ENCODE peak calls at places on chromosome 7, in seven cellular contexts. D is HCT116, A is HEK293T, K is WTC11, U is GM12878, O is K562, S is H1. H is an unnamed sample.

GRCh38 chr7:121080257-121080912 is 91.9 kb downstream of the CPED1 start:
- DNase-seq in D (no peak), A (no peak), K (no peak), U (no peak), O (no peak), S (no peak), H (no peak)

GRCh38 chr7:105130048-105130447 is 116.0 kb downstream of the KMT2E start:
- DNase-seq in D (no peak), A (no peak), K (no peak), U (no peak), O (no peak), S (no peak), H (no peak)

GRCh38 chr7:35508623-35509400 is 186.1 kb downstream of the HERPUD2 start:
- DNase-seq in D (no peak), A (no peak), K (no peak), U (no peak), O (no peak), S (no peak), H (no peak)

GRCh38 chr7:495761-496321 is 23.8 kb downstream of the PDGFA start:
- DNase-seq in D (no peak), A (no peak), K (no peak), U (no peak), O (no peak), S (no peak), H (no peak)

GRCh38 chr7:13031481-13031880 is 344.0 kb downstream of the ARL4A start:
- DNase-seq in D (no peak), A (no peak), K (no peak), U (no peak), O (no peak), S (no peak), H (peak)

GRCh38 chr7:22411977-22412693 is 55.2 kb upstream of the RAPGEF5 start:
- DNase-seq in D (no peak), A (no peak), K (no peak), U (no peak), O (no peak), S (no peak), H (no peak)

GRCh38 chr7:11716185-11716584 is 115.8 kb downstream of the THSD7A start:
- DNase-seq in D (peak), A (no peak), K (no peak), U (no peak), O (no peak), S (no peak), H (no peak)

GRCh38 chr7:44769381-44770209 is 20.9 kb downstream of the ZMIZ2 start:
- DNase-seq in D (no peak), A (no peak), K (no peak), U (peak), O (no peak), S (no peak), H (no peak)

GRCh38 chr7:39321245-39321644 is 245.0 kb upstream of the YAE1 start:
- DNase-seq in D (no peak), A (no peak), K (no peak), U (no peak), O (no peak), S (no peak), H (no peak)

GRCh38 chr7:40244226-40244625 is 109.4 kb downstream of the SUGCT start:
- DNase-seq in D (no peak), A (no peak), K (no peak), U (no peak), O (no peak), S (no peak), H (no peak)

GRCh38 chr7:151940048-151940845 is 16.0 kb upstream of the GALNTL5 start:
- DNase-seq in D (no peak), A (no peak), K (no peak), U (no peak), O (no peak), S (no peak), H (no peak)

GRCh38 chr7:138864667-138865066 is 66.7 kb upstream of the ATP6V0A4 start:
- DNase-seq in D (no peak), A (no peak), K (no peak), U (no peak), O (no peak), S (no peak), H (no peak)

GRCh38 chr7:150317748-150318444 is 5.3 kb upstream of the LRRC61 start:
- DNase-seq in D (no peak), A (no peak), K (no peak), U (no peak), O (peak), S (no peak), H (no peak)

GRCh38 chr7:104328970-104329825 is 795 bp downstream of the LHFPL3 start:
- DNase-seq in D (no peak), A (peak), K (peak), U (no peak), O (no peak), S (no peak), H (no peak)

GRCh38 chr7:122304996-122305421 is 459 bp upstream of the FEZF1 start:
- DNase-seq in D (no peak), A (no peak), K (peak), U (no peak), O (no peak), S (no peak), H (no peak)

GRCh38 chr7:70574970-70575799 is 556.8 kb upstream of the GALNT17 start:
- DNase-seq in D (no peak), A (peak), K (no peak), U (no peak), O (no peak), S (no peak), H (no peak)

GRCh38 chr7:96045919-96046318 is 273.6 kb downstream of the DYNC1I1 start:
- DNase-seq in D (no peak), A (no peak), K (no peak), U (no peak), O (no peak), S (no peak), H (no peak)

GRCh38 chr7:102055181-102055976 is 231.3 kb upstream of the SH2B2 start:
- DNase-seq in D (no peak), A (no peak), K (no peak), U (no peak), O (no peak), S (no peak), H (no peak)

GRCh38 chr7:65304175-65304574 is 69.5 kb upstream of the ZNF92 start:
- DNase-seq in D (no peak), A (no peak), K (no peak), U (no peak), O (no peak), S (no peak), H (no peak)

GRCh38 chr7:132933076-132933466 is 148.8 kb downstream of the CHCHD3 start:
- DNase-seq in D (no peak), A (no peak), K (no peak), U (no peak), O (no peak), S (no peak), H (no peak)

GRCh38 chr7:2024227-2024918 is 208.4 kb downstream of the MAD1L1 start:
- DNase-seq in D (no peak), A (no peak), K (no peak), U (no peak), O (no peak), S (no peak), H (peak)

GRCh38 chr7:44289341-44290249 is 35.8 kb downstream of the CAMK2B start:
- DNase-seq in D (no peak), A (no peak), K (peak), U (no peak), O (no peak), S (no peak), H (no peak)

GRCh38 chr7:55060690-55061414 is 42.0 kb downstream of the EGFR start:
- DNase-seq in D (no peak), A (no peak), K (no peak), U (no peak), O (no peak), S (no peak), H (no peak)

GRCh38 chr7:30321992-30322637 is 37.7 kb downstream of the ZNRF2 start:
- DNase-seq in D (no peak), A (no peak), K (no peak), U (peak), O (no peak), S (no peak), H (no peak)

GRCh38 chr7:125122225-125122624 is 192.6 kb upstream of the POT1 start:
- DNase-seq in D (no peak), A (no peak), K (no peak), U (no peak), O (no peak), S (no peak), H (no peak)

GRCh38 chr7:79452032-79452494 is 1.4 kb downstream of the MAGI2 start:
- DNase-seq in D (no peak), A (peak), K (peak), U (no peak), O (no peak), S (peak), H (peak)

GRCh38 chr7:118184392-118184899 is 482 bp downstream of the LSM8 start:
- DNase-seq in D (no peak), A (no peak), K (no peak), U (no peak), O (no peak), S (no peak), H (no peak)

GRCh38 chr7:108468246-108468645 is 12.0 kb upstream of the NRCAM start:
- DNase-seq in D (no peak), A (no peak), K (no peak), U (no peak), O (no peak), S (no peak), H (no peak)

GRCh38 chr7:127391591-127392181 is 822 bp downstream of the ZNF800 start:
- DNase-seq in D (no peak), A (peak), K (peak), U (no peak), O (no peak), S (no peak), H (no peak)

GRCh38 chr7:157667261-157667660 is 330.5 kb downstream of the DNAJB6 start:
- DNase-seq in D (no peak), A (no peak), K (no peak), U (no peak), O (no peak), S (no peak), H (no peak)

GRCh38 chr7:142938611-142939010 is 673 bp upstream of the LLCFC1 start:
- DNase-seq in D (no peak), A (no peak), K (no peak), U (no peak), O (no peak), S (no peak), H (no peak)

GRCh38 chr7:82005056-82005455 is 235.2 kb upstream of the HGF start:
- DNase-seq in D (no peak), A (no peak), K (no peak), U (no peak), O (no peak), S (no peak), H (no peak)

GRCh38 chr7:82010416-82010815 is 240.6 kb upstream of the HGF start:
- DNase-seq in D (no peak), A (no peak), K (no peak), U (no peak), O (no peak), S (no peak), H (no peak)

GRCh38 chr7:82012453-82012852 is 242.6 kb upstream of the HGF start:
- DNase-seq in D (no peak), A (no peak), K (no peak), U (no peak), O (no peak), S (no peak), H (no peak)

GRCh38 chr7:82007315-82007714 is 237.5 kb upstream of the HGF start:
- DNase-seq in D (no peak), A (no peak), K (no peak), U (no peak), O (no peak), S (no peak), H (no peak)
- TF ChIP-seq SP1 in D (no peak), A (no peak), K (no peak), U (no peak), O (no peak), S (no peak), H (no peak)

DNA sequence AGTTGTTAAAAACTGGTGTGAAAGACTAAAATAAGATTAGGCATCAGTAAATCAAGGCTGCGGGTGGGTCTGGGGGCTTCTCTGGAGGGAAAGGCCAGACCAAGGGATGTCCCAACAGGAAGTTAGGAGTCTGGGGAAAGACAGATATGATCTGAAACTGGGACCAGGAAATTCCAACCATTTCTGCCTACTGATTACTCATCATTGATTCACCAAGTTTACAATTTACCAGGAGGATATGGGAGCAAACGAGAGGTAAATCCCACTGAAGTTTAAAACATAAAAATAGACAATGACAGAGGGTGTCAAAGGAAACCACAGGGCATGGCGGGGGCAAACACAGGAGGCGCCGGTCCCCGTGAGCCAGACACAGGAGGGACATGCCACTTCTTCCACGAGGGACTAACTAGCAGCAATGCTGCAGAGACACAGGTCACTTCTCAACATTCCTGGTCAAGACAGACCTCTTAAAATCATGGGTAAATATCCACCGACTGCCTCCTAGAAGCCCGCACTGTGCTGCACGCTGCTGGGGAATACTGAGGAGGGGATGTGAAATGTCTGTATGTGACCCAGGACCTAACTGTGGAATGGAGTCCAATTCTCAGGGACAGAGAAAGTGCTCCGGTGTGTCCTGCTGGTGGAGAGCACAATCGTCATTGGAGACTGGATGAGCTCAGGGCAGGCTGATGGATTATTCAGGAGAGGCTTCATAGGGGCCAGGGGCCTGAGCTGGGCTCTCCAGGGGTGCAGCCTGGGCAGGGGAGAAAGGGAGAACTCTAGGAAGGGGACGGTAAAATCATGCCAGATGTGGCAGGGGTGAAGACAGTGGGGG is 153.4 kb upstream of the KLF14 start:
- DNase-seq in D (peak), A (no peak), K (no peak), U (no peak), O (no peak), S (no peak), H (peak)
- TF ChIP-seq SP1 in D (no peak), A (no peak), K (no peak), U (no peak), O (no peak), S (no peak), H (no peak)

GRCh38 chr7:114508096-114508495 is 93.5 kb downstream of the FOXP2 start:
- DNase-seq in D (no peak), A (no peak), K (no peak), U (no peak), O (no peak), S (no peak), H (no peak)
- TF ChIP-seq SP1 in D (no peak), A (no peak), K (no peak), U (no peak), O (no peak), S (no peak), H (no peak)

DNA sequence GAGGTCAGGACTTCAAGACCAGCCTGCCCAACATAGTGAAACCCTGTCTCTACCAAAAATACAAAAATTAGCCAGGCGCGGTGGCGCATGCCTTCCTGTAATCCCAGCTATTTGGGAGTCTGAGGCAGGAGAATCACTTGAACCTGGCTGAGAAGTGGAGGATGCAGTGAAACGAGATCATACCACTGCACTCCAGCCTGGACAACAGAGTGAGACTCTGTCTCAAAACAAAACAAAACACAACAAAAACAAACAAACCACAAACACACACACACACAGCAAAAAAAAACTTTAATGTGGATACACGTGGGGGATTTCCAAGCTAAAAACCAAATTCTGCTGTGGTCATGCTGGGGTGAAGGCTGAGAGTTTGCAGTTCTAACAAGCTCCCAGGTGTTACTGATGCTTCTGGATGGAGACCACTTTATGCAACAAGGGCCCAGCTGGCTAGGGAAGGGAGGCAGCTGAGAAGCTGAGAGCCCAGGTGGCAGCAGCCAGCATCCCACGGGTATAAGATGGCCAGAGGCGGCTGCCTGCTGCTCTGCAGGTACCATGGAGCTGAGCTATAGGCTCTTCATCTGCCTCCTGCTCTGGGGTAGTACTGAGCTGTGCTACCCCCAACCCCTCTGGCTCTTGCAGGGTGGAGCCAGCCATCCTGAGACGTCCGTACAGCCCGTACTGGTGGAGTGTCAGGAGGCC is at the start of gene ZP3:
- DNase-seq in D (no peak), A (no peak), K (no peak), U (peak), O (no peak), S (no peak), H (no peak)
- TF ChIP-seq SP1 in D (no peak), A (no peak), K (no peak), U (no peak), O (no peak), S (no peak), H (no peak)

GRCh38 chr7:112143567-112143966 is 62.6 kb downstream of the DOCK4 start:
- DNase-seq in D (no peak), A (no peak), K (no peak), U (no peak), O (no peak), S (no peak), H (no peak)
- TF ChIP-seq SP1 in D (no peak), A (no peak), K (no peak), U (no peak), O (no peak), S (no peak), H (no peak)

GRCh38 chr7:89728550-89728949 is 425.7 kb upstream of the STEAP1 start:
- DNase-seq in D (no peak), A (peak), K (no peak), U (no peak), O (no peak), S (no peak), H (no peak)

GRCh38 chr7:89726548-89726947 is 427.7 kb upstream of the STEAP1 start:
- DNase-seq in D (no peak), A (no peak), K (no peak), U (no peak), O (no peak), S (no peak), H (no peak)

GRCh38 chr7:89731751-89732150 is 422.5 kb upstream of the STEAP1 start:
- DNase-seq in D (no peak), A (no peak), K (no peak), U (no peak), O (no peak), S (no peak), H (no peak)
- TF ChIP-seq SP1 in D (no peak), A (no peak), K (no peak), U (no peak), O (no peak), S (no peak), H (no peak)

GRCh38 chr7:83738436-83738835 is 89.5 kb upstream of the SEMA3E start:
- DNase-seq in D (no peak), A (no peak), K (no peak), U (no peak), O (no peak), S (no peak), H (no peak)
- TF ChIP-seq SP1 in D (no peak), A (no peak), K (no peak), U (no peak), O (no peak), S (no peak), H (no peak)